ENCODE peak calls at places on chromosomes 11 and 22, in six cellular contexts. One of them, this sample, is unnamed.

GRCh38 chr11:124875401-124875800 is 10.2 kb downstream of the ROBO3 start:
- DNase-seq in heart left ventricle: no peak
- DNase-seq in H9: peak
- DNase-seq in endodermal cell: no peak
- DNase-seq in progenitor cell of endocrine pancreas: no peak
- DNase-seq in body of pancreas: no peak
- DNase-seq in this sample: no peak

GRCh38 chr11:27040302-27041115 is at the start of gene BBOX1:
- DNase-seq in heart left ventricle: no peak
- DNase-seq in H9: no peak
- DNase-seq in endodermal cell: no peak
- DNase-seq in progenitor cell of endocrine pancreas: no peak
- DNase-seq in body of pancreas: peak
- DNase-seq in this sample: no peak

GRCh38 chr11:75725552-75726320 is 8.1 kb downstream of the MOGAT2 start:
- DNase-seq in heart left ventricle: no peak
- DNase-seq in H9: no peak
- DNase-seq in endodermal cell: peak
- DNase-seq in progenitor cell of endocrine pancreas: no peak
- DNase-seq in body of pancreas: no peak
- DNase-seq in this sample: no peak

GRCh38 chr11:35357893-35358292 is 61.5 kb downstream of the SLC1A2 start:
- DNase-seq in heart left ventricle: no peak
- DNase-seq in H9: no peak
- DNase-seq in endodermal cell: no peak
- DNase-seq in progenitor cell of endocrine pancreas: no peak
- DNase-seq in body of pancreas: no peak
- DNase-seq in this sample: no peak

GRCh38 chr11:35549787-35550186 is 24.4 kb upstream of the PAMR1 start:
- DNase-seq in heart left ventricle: no peak
- DNase-seq in H9: no peak
- DNase-seq in endodermal cell: peak
- DNase-seq in progenitor cell of endocrine pancreas: no peak
- DNase-seq in body of pancreas: no peak
- DNase-seq in this sample: no peak

GRCh38 chr11:104549019-104549418 is 349.2 kb downstream of the CASP12 start:
- DNase-seq in heart left ventricle: no peak
- DNase-seq in H9: no peak
- DNase-seq in endodermal cell: no peak
- DNase-seq in progenitor cell of endocrine pancreas: no peak
- DNase-seq in body of pancreas: no peak
- DNase-seq in this sample: no peak

GRCh38 chr22:46589141-46589748 is 30.9 kb upstream of the GRAMD4 start:
- DNase-seq in heart left ventricle: no peak
- DNase-seq in H9: peak
- DNase-seq in endodermal cell: peak
- DNase-seq in progenitor cell of endocrine pancreas: no peak
- DNase-seq in body of pancreas: no peak
- DNase-seq in this sample: no peak

GRCh38 chr22:24433868-24434471 is 6.6 kb downstream of the ADORA2A start:
- DNase-seq in heart left ventricle: no peak
- DNase-seq in H9: no peak
- DNase-seq in endodermal cell: peak
- DNase-seq in progenitor cell of endocrine pancreas: no peak
- DNase-seq in body of pancreas: no peak
- DNase-seq in this sample: no peak

GRCh38 chr22:33274941-33275443 is 216.8 kb upstream of the SYN3 start:
- DNase-seq in heart left ventricle: no peak
- DNase-seq in H9: no peak
- DNase-seq in endodermal cell: no peak
- DNase-seq in progenitor cell of endocrine pancreas: no peak
- DNase-seq in body of pancreas: no peak
- DNase-seq in this sample: no peak

GRCh38 chr11:115222863-115223530 is 281.2 kb downstream of the CADM1 start:
- DNase-seq in heart left ventricle: no peak
- DNase-seq in H9: no peak
- DNase-seq in endodermal cell: no peak
- DNase-seq in progenitor cell of endocrine pancreas: no peak
- DNase-seq in body of pancreas: no peak
- DNase-seq in this sample: no peak

GRCh38 chr11:134032031-134032430 is 36.8 kb upstream of the JAM3 start:
- DNase-seq in heart left ventricle: no peak
- DNase-seq in H9: no peak
- DNase-seq in endodermal cell: no peak
- DNase-seq in progenitor cell of endocrine pancreas: no peak
- DNase-seq in body of pancreas: no peak
- DNase-seq in this sample: no peak

GRCh38 chr11:100932474-100933100 is 197.0 kb downstream of the PGR start:
- DNase-seq in heart left ventricle: no peak
- DNase-seq in H9: no peak
- DNase-seq in endodermal cell: no peak
- DNase-seq in progenitor cell of endocrine pancreas: no peak
- DNase-seq in body of pancreas: no peak
- DNase-seq in this sample: no peak

GRCh38 chr11:115226556-115226955 is 277.7 kb downstream of the CADM1 start:
- DNase-seq in heart left ventricle: no peak
- DNase-seq in H9: peak
- DNase-seq in endodermal cell: peak
- DNase-seq in progenitor cell of endocrine pancreas: no peak
- DNase-seq in body of pancreas: no peak
- DNase-seq in this sample: peak

GRCh38 chr11:10735532-10736465 is 15.2 kb upstream of the CTR9 start:
- DNase-seq in heart left ventricle: peak
- DNase-seq in H9: peak
- DNase-seq in endodermal cell: peak
- DNase-seq in progenitor cell of endocrine pancreas: peak
- DNase-seq in body of pancreas: peak
- DNase-seq in this sample: peak

GRCh38 chr11:79417069-79417920 is 23.5 kb downstream of the TENM4 start:
- DNase-seq in heart left ventricle: no peak
- DNase-seq in H9: no peak
- DNase-seq in endodermal cell: no peak
- DNase-seq in progenitor cell of endocrine pancreas: no peak
- DNase-seq in body of pancreas: no peak
- DNase-seq in this sample: no peak

GRCh38 chr11:11456896-11457295 is 103.8 kb upstream of the CSNK2A3 start:
- DNase-seq in heart left ventricle: no peak
- DNase-seq in H9: no peak
- DNase-seq in endodermal cell: no peak
- DNase-seq in progenitor cell of endocrine pancreas: no peak
- DNase-seq in body of pancreas: no peak
- DNase-seq in this sample: no peak

GRCh38 chr11:43573233-43573632 is 107.3 kb upstream of the HSD17B12 start:
- DNase-seq in heart left ventricle: no peak
- DNase-seq in H9: peak
- DNase-seq in endodermal cell: peak
- DNase-seq in progenitor cell of endocrine pancreas: no peak
- DNase-seq in body of pancreas: no peak
- DNase-seq in this sample: peak

GRCh38 chr11:10792385-10793068 is 16.2 kb downstream of the EIF4G2 start:
- DNase-seq in heart left ventricle: peak
- DNase-seq in H9: peak
- DNase-seq in endodermal cell: peak
- DNase-seq in progenitor cell of endocrine pancreas: peak
- DNase-seq in body of pancreas: peak
- DNase-seq in this sample: peak

GRCh38 chr11:3109434-3109833 is 52.2 kb upstream of the CARS1 start:
- DNase-seq in heart left ventricle: no peak
- DNase-seq in H9: peak
- DNase-seq in endodermal cell: no peak
- DNase-seq in progenitor cell of endocrine pancreas: no peak
- DNase-seq in body of pancreas: no peak
- DNase-seq in this sample: no peak

GRCh38 chr11:7635137-7635536 is 38.2 kb downstream of the CYB5R2 start:
- DNase-seq in heart left ventricle: no peak
- DNase-seq in H9: no peak
- DNase-seq in endodermal cell: no peak
- DNase-seq in progenitor cell of endocrine pancreas: no peak
- DNase-seq in body of pancreas: peak
- DNase-seq in this sample: no peak

GRCh38 chr11:81596709-81597108 is 1137.0 kb downstream of the FAM181B start:
- DNase-seq in heart left ventricle: no peak
- DNase-seq in H9: no peak
- DNase-seq in endodermal cell: no peak
- DNase-seq in progenitor cell of endocrine pancreas: no peak
- DNase-seq in body of pancreas: no peak
- DNase-seq in this sample: no peak

GRCh38 chr22:34971456-34971855 is 94.5 kb upstream of the ISX start:
- DNase-seq in heart left ventricle: no peak
- DNase-seq in H9: no peak
- DNase-seq in endodermal cell: no peak
- DNase-seq in progenitor cell of endocrine pancreas: no peak
- DNase-seq in body of pancreas: no peak
- DNase-seq in this sample: no peak

GRCh38 chr22:34972498-34972897 is 93.5 kb upstream of the ISX start:
- DNase-seq in heart left ventricle: no peak
- DNase-seq in H9: peak
- DNase-seq in endodermal cell: peak
- DNase-seq in progenitor cell of endocrine pancreas: no peak
- DNase-seq in body of pancreas: no peak
- DNase-seq in this sample: no peak

DNA sequence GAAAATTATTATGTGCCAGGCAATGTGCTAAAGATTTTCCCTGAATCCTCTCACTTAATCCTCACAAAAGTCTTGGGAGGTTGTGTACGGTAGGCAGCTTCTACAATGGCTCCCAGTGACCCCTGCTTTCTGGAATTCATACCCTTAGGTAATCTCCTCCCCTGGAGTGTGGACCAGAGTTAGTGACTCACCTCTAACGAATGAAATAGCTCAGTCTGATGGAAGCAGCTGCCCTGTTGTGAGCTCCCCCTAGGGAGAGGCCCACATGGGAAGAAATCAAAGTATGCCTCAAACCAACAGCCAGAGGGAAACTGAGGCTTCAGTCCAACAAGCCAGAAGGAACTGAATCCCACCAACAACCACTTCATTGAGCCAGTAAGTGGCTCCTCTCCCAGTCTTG is 99.0 kb upstream of the ISX start:
- DNase-seq in heart left ventricle: no peak
- DNase-seq in H9: no peak
- DNase-seq in endodermal cell: peak
- DNase-seq in progenitor cell of endocrine pancreas: no peak
- DNase-seq in body of pancreas: no peak
- DNase-seq in this sample: no peak
- TF ChIP-seq CTCF in heart left ventricle: no peak
- TF ChIP-seq CTCF in H9: no peak
- TF ChIP-seq CTCF in endodermal cell: no peak
- TF ChIP-seq CTCF in progenitor cell of endocrine pancreas: no peak
- TF ChIP-seq CTCF in body of pancreas: no peak
- TF ChIP-seq CTCF in this sample: no peak

DNA sequence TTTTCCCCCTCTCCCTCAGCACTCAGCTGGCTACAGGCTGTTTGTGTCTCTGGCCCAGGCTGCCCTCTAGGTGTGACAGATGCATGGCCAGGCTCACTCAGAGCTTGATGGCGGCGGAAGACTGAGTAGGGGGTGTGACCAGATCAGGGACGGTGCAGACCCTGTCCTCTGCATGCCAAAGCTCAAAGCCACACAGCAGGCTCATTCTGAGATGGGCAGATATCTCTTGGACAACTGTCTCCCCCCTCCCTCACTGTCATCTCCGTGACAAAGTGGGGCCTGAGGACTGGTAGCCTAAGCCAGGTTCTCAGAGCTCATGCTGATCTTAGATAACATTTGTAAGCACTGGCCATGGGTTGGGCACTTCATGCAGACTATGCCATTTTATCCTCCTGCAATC is 231.3 kb downstream of the DSCAML1 start:
- DNase-seq in heart left ventricle: no peak
- DNase-seq in H9: peak
- DNase-seq in endodermal cell: peak
- DNase-seq in progenitor cell of endocrine pancreas: no peak
- DNase-seq in body of pancreas: no peak
- DNase-seq in this sample: no peak
- TF ChIP-seq CTCF in heart left ventricle: no peak
- TF ChIP-seq CTCF in H9: peak
- TF ChIP-seq CTCF in endodermal cell: peak
- TF ChIP-seq CTCF in progenitor cell of endocrine pancreas: no peak
- TF ChIP-seq CTCF in body of pancreas: no peak
- TF ChIP-seq CTCF in this sample: no peak

GRCh38 chr11:15216678-15217077 is 102.0 kb downstream of the INSC start:
- DNase-seq in heart left ventricle: no peak
- DNase-seq in H9: no peak
- DNase-seq in endodermal cell: peak
- DNase-seq in progenitor cell of endocrine pancreas: no peak
- DNase-seq in body of pancreas: no peak
- DNase-seq in this sample: no peak
- TF ChIP-seq CTCF in heart left ventricle: no peak
- TF ChIP-seq CTCF in H9: peak
- TF ChIP-seq CTCF in endodermal cell: peak
- TF ChIP-seq CTCF in progenitor cell of endocrine pancreas: peak
- TF ChIP-seq CTCF in body of pancreas: peak
- TF ChIP-seq CTCF in this sample: peak

GRCh38 chr11:1307998-1308744 is 1.3 kb downstream of the TOLLIP start:
- DNase-seq in heart left ventricle: no peak
- DNase-seq in H9: no peak
- DNase-seq in endodermal cell: peak
- DNase-seq in progenitor cell of endocrine pancreas: no peak
- DNase-seq in body of pancreas: peak
- DNase-seq in this sample: no peak

GRCh38 chr11:1310315-1310687 is 869 bp upstream of the TOLLIP start:
- DNase-seq in heart left ventricle: no peak
- DNase-seq in H9: no peak
- DNase-seq in endodermal cell: no peak
- DNase-seq in progenitor cell of endocrine pancreas: no peak
- DNase-seq in body of pancreas: no peak
- DNase-seq in this sample: no peak

GRCh38 chr11:1308745-1309497 is 511 bp downstream of the TOLLIP start:
- DNase-seq in heart left ventricle: no peak
- DNase-seq in H9: no peak
- DNase-seq in endodermal cell: no peak
- DNase-seq in progenitor cell of endocrine pancreas: no peak
- DNase-seq in body of pancreas: no peak
- DNase-seq in this sample: no peak

GRCh38 chr11:1310772-1311468 is 1.5 kb upstream of the TOLLIP start:
- DNase-seq in heart left ventricle: no peak
- DNase-seq in H9: no peak
- DNase-seq in endodermal cell: peak
- DNase-seq in progenitor cell of endocrine pancreas: no peak
- DNase-seq in body of pancreas: no peak
- DNase-seq in this sample: no peak

DNA sequence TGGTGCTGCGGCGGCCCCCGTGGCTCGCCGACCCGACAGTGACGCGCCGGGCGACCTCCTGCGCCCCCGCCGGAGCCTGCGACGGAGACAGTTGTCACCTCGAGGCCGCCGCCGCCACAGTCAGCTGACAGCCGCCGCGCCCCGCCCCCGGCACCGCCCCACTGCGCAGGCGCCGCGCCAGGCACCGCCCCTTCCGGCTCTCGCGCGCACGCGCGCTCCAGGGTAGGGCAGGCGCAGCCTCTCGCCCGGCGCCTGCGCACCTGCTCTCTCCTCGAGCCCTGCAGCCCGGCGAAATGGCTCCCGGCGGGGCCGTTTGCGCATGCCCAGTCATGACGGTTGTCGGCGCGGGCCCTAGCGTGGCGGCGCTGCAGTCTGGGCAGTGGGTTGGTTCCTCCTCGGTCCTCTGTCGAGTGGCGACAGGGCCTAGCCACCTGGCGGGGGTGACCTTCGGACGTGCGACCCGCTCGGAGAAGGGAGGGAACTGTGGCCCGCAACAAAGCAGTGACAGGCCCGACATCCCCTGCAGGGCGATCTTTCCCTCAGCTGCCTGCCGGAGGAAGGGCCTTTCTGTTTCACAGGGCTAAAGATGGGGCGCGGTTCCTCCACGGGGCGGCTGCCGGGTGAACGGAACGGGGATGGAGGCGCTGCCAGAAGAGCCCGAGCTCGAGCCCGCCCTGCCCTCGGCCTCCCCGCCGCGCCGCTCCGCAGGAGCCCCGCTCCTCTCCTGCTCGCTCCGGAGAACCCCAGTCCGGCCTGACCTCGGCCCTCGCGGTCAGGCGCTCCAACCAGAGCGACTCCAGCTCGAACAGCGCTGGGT is at the start of gene TOLLIP:
- DNase-seq in heart left ventricle: peak
- DNase-seq in H9: peak
- DNase-seq in endodermal cell: peak
- DNase-seq in progenitor cell of endocrine pancreas: peak
- DNase-seq in body of pancreas: peak
- DNase-seq in this sample: peak
- TF ChIP-seq CTCF in heart left ventricle: peak
- TF ChIP-seq CTCF in H9: peak
- TF ChIP-seq CTCF in endodermal cell: no peak
- TF ChIP-seq CTCF in progenitor cell of endocrine pancreas: no peak
- TF ChIP-seq CTCF in body of pancreas: no peak
- TF ChIP-seq CTCF in this sample: no peak